ENCODE peak calls at places on chromosome 12, in nine cellular contexts. J, C, B, K, Z, G, Y, F and P are unnamed samples.

GRCh38 chr12:123528858-123529257 is 4.7 kb downstream of the RILPL1 start:
- DNase-seq in G (no peak), B (no peak), C (no peak), K (no peak), J (no peak), Z (no peak), F (no peak), Y (no peak), P (no peak)

GRCh38 chr12:2198088-2198501 is 145.3 kb downstream of the CACNA1C start:
- DNase-seq in G (no peak), Z (no peak), F (no peak), Y (no peak), B (peak; percentile 47), J (no peak), K (no peak), C (no peak), P (peak; percentile 79)

GRCh38 chr12:121128908-121129704 is 3.6 kb upstream of the P2RX7 start:
- DNase-seq in C (peak; percentile 92), Y (peak; percentile 42), G (peak; percentile 36), K (peak; percentile 82), F (peak; percentile 63), Z (peak; percentile 45), B (peak; percentile 48), J (peak; percentile 95), P (peak; percentile 21)

GRCh38 chr12:32331133-32331532 is 68.2 kb upstream of the FGD4 start:
- DNase-seq in K (no peak), B (no peak), J (no peak), C (no peak), Z (no peak), F (no peak), G (no peak), Y (no peak), P (no peak)

GRCh38 chr12:106282457-106283097 is 20.0 kb upstream of the TCP11L2 start:
- DNase-seq in K (no peak), C (peak; percentile 68), J (no peak), B (no peak), Y (no peak), G (peak; percentile 62), Z (peak; percentile 19), F (peak; percentile 66), P (peak; percentile 49)

GRCh38 chr12:34526946-34527345 is 504.6 kb downstream of the ALG10 start:
- DNase-seq in C (no peak), G (no peak), Z (no peak), F (no peak), K (no peak), J (no peak), B (no peak), Y (no peak), P (no peak)

GRCh38 chr12:25692115-25693035 is 139.3 kb upstream of the LMNTD1 start:
- DNase-seq in C (peak; percentile 70), B (no peak), J (no peak), F (peak; percentile 17), Y (no peak), Z (peak; percentile 40), G (no peak), K (peak; percentile 22), P (no peak)

GRCh38 chr12:6735448-6736191 is 11.8 kb downstream of the COPS7A start:
- DNase-seq in B (peak; percentile 83), Y (no peak), C (peak; percentile 82), G (peak; percentile 68), K (peak; percentile 58), J (peak; percentile 90), Z (peak; percentile 74), F (peak; percentile 70), P (peak; percentile 39)

GRCh38 chr12:50520808-50521207 is 16.0 kb downstream of the DIP2B start:
- DNase-seq in C (peak; percentile 59), B (no peak), J (no peak), Z (no peak), G (no peak), Y (no peak), F (no peak), K (no peak), P (no peak)

GRCh38 chr12:62291888-62292760 is 31.9 kb downstream of the USP15 start:
- DNase-seq in J (no peak), Z (no peak), F (no peak), B (no peak), G (no peak), C (no peak), Y (no peak), K (no peak), P (no peak)

GRCh38 chr12:49880756-49881390 is 22.8 kb downstream of the FAIM2 start:
- DNase-seq in C (no peak), Y (no peak), J (no peak), G (no peak), B (no peak), F (no peak), Z (no peak), K (no peak), P (no peak)

GRCh38 chr12:124324803-124325705 is 30.2 kb downstream of the RFLNA start:
- DNase-seq in B (no peak), K (no peak), Y (no peak), J (no peak), F (no peak), Z (no peak), G (no peak), C (peak; percentile 46), P (no peak)

GRCh38 chr12:2267624-2268477 is 215.1 kb downstream of the CACNA1C start:
- DNase-seq in C (no peak), Y (no peak), K (peak; percentile 52), Z (no peak), F (no peak), G (no peak), B (peak; percentile 68), J (peak; percentile 93), P (peak; percentile 63)

GRCh38 chr12:115872919-115873357 is 404.6 kb downstream of the MED13L start:
- DNase-seq in Y (no peak), C (no peak), J (no peak), G (no peak), K (no peak), Z (peak; percentile 84), B (peak; percentile 90), F (peak; percentile 48), P (no peak)

GRCh38 chr12:89949457-89950195 is 241.0 kb upstream of the ATP2B1 start:
- DNase-seq in F (no peak), C (no peak), Z (no peak), J (no peak), G (peak; percentile 71), K (peak; percentile 30), B (no peak), Y (no peak), P (peak; percentile 11)

DNA sequence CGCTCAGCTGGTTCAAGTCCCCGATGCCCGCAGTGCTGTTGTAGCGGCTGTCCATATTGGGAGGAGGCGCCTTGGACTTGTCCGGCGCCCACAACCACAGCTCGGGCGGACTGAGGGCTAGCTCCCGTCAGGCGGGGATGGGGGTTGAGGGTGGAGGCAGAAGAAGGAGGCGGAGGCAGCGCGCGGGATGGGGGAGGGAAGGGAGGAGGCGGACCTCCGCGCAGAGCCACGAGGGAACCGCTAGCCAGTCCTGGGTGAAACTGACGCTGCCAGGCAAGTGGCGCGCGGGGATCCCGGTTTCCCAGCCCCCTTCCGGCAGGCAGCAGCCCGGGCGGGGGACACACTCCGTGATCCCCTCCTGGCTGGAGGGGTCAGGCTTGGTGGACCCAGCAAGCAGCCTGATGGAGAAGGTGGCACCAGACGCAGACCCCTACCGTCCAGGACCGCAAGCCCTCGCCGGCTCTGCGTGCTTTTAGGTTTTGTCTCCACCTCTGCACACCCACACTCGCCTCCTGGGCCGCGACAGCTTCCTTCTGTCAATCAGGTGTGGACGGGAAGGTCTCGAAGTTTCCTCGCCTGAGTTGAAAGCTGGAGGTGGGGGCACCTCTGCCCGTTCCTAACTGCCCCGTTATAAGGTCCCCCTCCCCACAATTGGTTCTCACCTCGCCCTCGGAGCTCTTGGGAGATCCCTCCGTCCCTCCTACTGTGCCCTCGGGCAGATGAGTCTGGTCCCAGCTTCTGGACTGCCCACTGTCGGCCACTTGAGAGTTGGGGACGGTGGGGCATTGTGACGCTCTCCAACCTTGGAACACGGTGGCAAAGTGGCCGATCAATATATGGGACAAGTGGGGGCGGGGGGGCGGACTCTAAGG is at the start of gene CPNE8:
- DNase-seq in J (peak; percentile 98), B (peak; percentile 69), K (peak; percentile 80), C (peak; percentile 90), F (peak; percentile 66), Y (peak; percentile 30), G (peak; percentile 82), Z (peak; percentile 74), P (peak; percentile 13)
- TF ChIP-seq POLR2A in J (no peak), B (peak; percentile 46), K (peak; percentile 60), C (peak; percentile 82), F (peak; percentile 37), Y (no peak), G (peak; percentile 61), Z (peak; percentile 60), P (no peak)

DNA sequence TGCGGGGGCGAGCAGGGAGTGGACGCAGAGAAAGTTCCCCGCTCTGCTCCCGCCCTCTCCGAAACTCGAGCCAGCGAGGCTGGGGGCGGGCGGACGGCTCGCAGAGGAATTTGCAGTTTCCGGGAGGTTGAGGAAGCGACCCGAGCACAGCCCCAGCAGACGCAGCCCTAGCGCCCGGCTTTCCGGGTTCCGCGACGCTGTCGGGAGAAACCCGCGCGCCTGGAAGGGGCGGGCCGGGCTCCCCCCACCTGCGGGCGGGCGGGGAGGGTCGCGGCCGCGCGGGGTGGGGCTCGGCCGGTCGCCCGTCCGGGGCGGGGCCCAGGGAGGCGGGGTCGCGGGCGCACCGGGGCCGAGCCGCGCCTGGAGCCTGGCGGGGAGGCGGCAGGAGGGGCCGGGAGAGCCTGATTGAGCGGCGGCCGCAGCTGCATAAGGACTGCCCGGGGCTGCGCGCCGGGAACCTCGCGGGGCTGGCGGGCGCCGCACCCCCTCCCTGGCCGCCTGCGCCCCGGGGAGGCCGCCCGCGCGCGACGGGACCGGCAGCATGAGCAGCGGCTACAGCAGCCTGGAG is at the start of gene RASSF3:
- DNase-seq in G (peak; percentile 53), J (peak; percentile 94), Y (peak; percentile 17), B (peak; percentile 47), Z (peak; percentile 71), C (peak; percentile 70), F (peak; percentile 71), K (peak; percentile 8), P (peak; percentile 52)
- TF ChIP-seq POLR2A in G (peak; percentile 54), J (no peak), Y (no peak), B (no peak), Z (peak; percentile 65), C (peak; percentile 74), F (peak; percentile 37), K (peak; percentile 46), P (peak; percentile 14)

GRCh38 chr12:3752096-3752709 is 706 bp downstream of the CRACR2A start:
- DNase-seq in B (peak; percentile 51), Y (no peak), J (peak; percentile 89), C (peak; percentile 21), Z (peak; percentile 55), F (no peak), G (no peak), K (peak; percentile 17), P (no peak)
- TF ChIP-seq POLR2A in B (no peak), Y (no peak), J (no peak), C (no peak), Z (no peak), F (no peak), G (no peak), K (no peak), P (no peak)

GRCh38 chr12:51905507-51906438 is 1.5 kb upstream of the ACVRL1 start:
- DNase-seq in Y (no peak), G (no peak), J (peak; percentile 96), B (no peak), Z (peak; percentile 46), F (no peak), C (peak; percentile 64), K (peak; percentile 87), P (no peak)
- TF ChIP-seq POLR2A in Y (no peak), G (no peak), J (no peak), B (no peak), Z (no peak), F (no peak), C (peak; percentile 14), K (peak; percentile 20), P (no peak)